ENCODE peak calls at places on chromosome 4, in nine cellular contexts. One of them, this sample, is unnamed.

GRCh38 chr4:91298156-91298700 is 1005.5 kb upstream of the GRID2 start:
- DNase-seq in HFFc6: no peak
- DNase-seq in HT1080: no peak
- DNase-seq in MCF 10A: no peak
- DNase-seq in iPS DF 19.7: no peak
- DNase-seq in GM20000: no peak
- DNase-seq in left cardiac atrium: no peak
- DNase-seq in WTC11: no peak
- DNase-seq in mucosa of descending colon: no peak
- DNase-seq in this sample: no peak

GRCh38 chr4:185165605-185166063 is 22.6 kb downstream of the SLC25A4 start:
- DNase-seq in HFFc6: peak; percentile 25
- DNase-seq in HT1080: peak; percentile 44
- DNase-seq in MCF 10A: peak; percentile 30
- DNase-seq in iPS DF 19.7: no peak
- DNase-seq in GM20000: peak; percentile 41
- DNase-seq in left cardiac atrium: no peak
- DNase-seq in WTC11: no peak
- DNase-seq in mucosa of descending colon: no peak
- DNase-seq in this sample: peak; percentile 20

GRCh38 chr4:76856183-76856969 is 41.6 kb downstream of the SOWAHB start:
- DNase-seq in HFFc6: peak; percentile 51
- DNase-seq in HT1080: no peak
- DNase-seq in MCF 10A: peak; percentile 26
- DNase-seq in iPS DF 19.7: no peak
- DNase-seq in GM20000: no peak
- DNase-seq in left cardiac atrium: no peak
- DNase-seq in WTC11: no peak
- DNase-seq in mucosa of descending colon: peak; percentile 46
- DNase-seq in this sample: peak; percentile 17

GRCh38 chr4:3335385-3335784 is 42.6 kb downstream of the RGS12 start:
- DNase-seq in HFFc6: no peak
- DNase-seq in HT1080: no peak
- DNase-seq in MCF 10A: no peak
- DNase-seq in iPS DF 19.7: no peak
- DNase-seq in GM20000: no peak
- DNase-seq in left cardiac atrium: no peak
- DNase-seq in WTC11: no peak
- DNase-seq in mucosa of descending colon: no peak
- DNase-seq in this sample: no peak

GRCh38 chr4:31917334-31917733 is 1197.2 kb downstream of the PCDH7 start:
- DNase-seq in HFFc6: no peak
- DNase-seq in HT1080: no peak
- DNase-seq in MCF 10A: peak; percentile 42
- DNase-seq in iPS DF 19.7: no peak
- DNase-seq in GM20000: no peak
- DNase-seq in left cardiac atrium: no peak
- DNase-seq in WTC11: no peak
- DNase-seq in mucosa of descending colon: no peak
- DNase-seq in this sample: no peak

GRCh38 chr4:106422766-106423165 is 54.2 kb upstream of the GIMD1 start:
- DNase-seq in HFFc6: no peak
- DNase-seq in HT1080: no peak
- DNase-seq in MCF 10A: no peak
- DNase-seq in iPS DF 19.7: no peak
- DNase-seq in GM20000: no peak
- DNase-seq in left cardiac atrium: no peak
- DNase-seq in WTC11: no peak
- DNase-seq in mucosa of descending colon: no peak
- DNase-seq in this sample: no peak

GRCh38 chr4:76250962-76251361 is 559 bp upstream of the FAM47E start:
- DNase-seq in HFFc6: no peak
- DNase-seq in HT1080: no peak
- DNase-seq in MCF 10A: no peak
- DNase-seq in iPS DF 19.7: no peak
- DNase-seq in GM20000: peak; percentile 23
- DNase-seq in left cardiac atrium: no peak
- DNase-seq in WTC11: no peak
- DNase-seq in mucosa of descending colon: no peak
- DNase-seq in this sample: no peak

GRCh38 chr4:110787781-110788180 is 164.9 kb upstream of the PITX2 start:
- DNase-seq in HFFc6: peak; percentile 25
- DNase-seq in HT1080: no peak
- DNase-seq in MCF 10A: no peak
- DNase-seq in iPS DF 19.7: no peak
- DNase-seq in GM20000: no peak
- DNase-seq in left cardiac atrium: no peak
- DNase-seq in WTC11: no peak
- DNase-seq in mucosa of descending colon: no peak
- DNase-seq in this sample: no peak

GRCh38 chr4:183185018-183185417 is 86.0 kb downstream of the WWC2 start:
- DNase-seq in HFFc6: no peak
- DNase-seq in HT1080: no peak
- DNase-seq in MCF 10A: no peak
- DNase-seq in iPS DF 19.7: no peak
- DNase-seq in GM20000: no peak
- DNase-seq in left cardiac atrium: no peak
- DNase-seq in WTC11: no peak
- DNase-seq in mucosa of descending colon: no peak
- DNase-seq in this sample: no peak

This sample was measured in hepatic stellate cell.